ENCODE peak calls at places on chromosomes 4 and X, in six cellular contexts. J is astrocyte of the hippocampus; V is neural progenitor cell; L is posterior cingulate gyrus; U is activated CD8-positive, alpha-beta memory T cell treated with anti-CD3 and anti-CD28 coated beads for 48 hours; D is A172. H is an unnamed sample.

GRCh38 chr4:105191621-105192210 is 45.0 kb downstream of the TET2 start:
- DNase-seq in J (peak; percentile 48), V (no peak), L (no peak), U (no peak), D (no peak), H (no peak)

GRCh38 chrX:153689654-153690465 is 2.1 kb downstream of the SLC6A8 start:
- DNase-seq in J (peak; percentile 33), V (peak; percentile 34), L (peak; percentile 68), U (no peak), D (peak; percentile 46), H (no peak)

GRCh38 chr4:150673793-150674192 is 91.8 kb downstream of the MAB21L2 start:
- DNase-seq in J (no peak), V (no peak), L (no peak), U (no peak), D (no peak), H (no peak)

GRCh38 chr4:2537011-2537830 is 774 bp downstream of the FAM193A start:
- DNase-seq in J (peak; percentile 79), V (no peak), L (peak; percentile 90), U (peak; percentile 14), D (peak; percentile 25), H (no peak)

GRCh38 chr4:78653655-78654054 is 102.1 kb downstream of the ANXA3 start:
- DNase-seq in J (no peak), V (no peak), L (no peak), U (no peak), D (no peak), H (no peak)

GRCh38 chr4:169115897-169116254 is 105.8 kb upstream of the CBR4 start:
- DNase-seq in J (peak; percentile 87), V (no peak), L (no peak), U (no peak), D (peak; percentile 94), H (no peak)

GRCh38 chrX:153885968-153886903 is at the start of gene L1CAM:
- DNase-seq in J (peak; percentile 14), V (peak; percentile 64), L (no peak), U (no peak), D (no peak), H (no peak)

GRCh38 chr4:156085073-156085472 is 131.4 kb upstream of the CTSO start:
- DNase-seq in J (no peak), V (no peak), L (no peak), U (no peak), D (no peak), H (no peak)

GRCh38 chr4:8035371-8035780 is 95.7 kb upstream of the AFAP1 start:
- DNase-seq in J (peak; percentile 78), V (no peak), L (no peak), U (no peak), D (peak; percentile 87), H (no peak)

GRCh38 chr4:10741221-10741620 is 56.7 kb upstream of the CLNK start:
- DNase-seq in J (no peak), V (no peak), L (no peak), U (no peak), D (no peak), H (no peak)

GRCh38 chr4:22203436-22204011 is 255.0 kb upstream of the KCNIP4 start:
- DNase-seq in J (no peak), V (no peak), L (no peak), U (no peak), D (no peak), H (no peak)

GRCh38 chr4:101451086-101451485 is 103.8 kb upstream of the PPP3CA start:
- DNase-seq in J (no peak), V (no peak), L (no peak), U (no peak), D (peak; percentile 25), H (no peak)

GRCh38 chrX:49041683-49042529 is 1.3 kb downstream of the TFE3 start:
- DNase-seq in J (peak; percentile 45), V (no peak), L (peak; percentile 44), U (no peak), D (peak; percentile 74), H (no peak)

GRCh38 chrX:56588397-56589188 is 25.2 kb downstream of the UBQLN2 start:
- DNase-seq in J (no peak), V (no peak), L (no peak), U (no peak), D (no peak), H (no peak)

GRCh38 chr4:796206-796605 is 29.7 kb downstream of the CPLX1 start:
- DNase-seq in J (no peak), V (no peak), L (peak; percentile 55), U (no peak), D (no peak), H (no peak)

GRCh38 chr4:11623726-11624037 is 195.0 kb upstream of the HS3ST1 start:
- DNase-seq in J (peak; percentile 20), V (peak; percentile 54), L (no peak), U (no peak), D (no peak), H (no peak)

GRCh38 chrX:10617964-10618342 is 2.4 kb downstream of the MID1 start:
- DNase-seq in J (peak; percentile 49), V (no peak), L (no peak), U (no peak), D (peak; percentile 52), H (no peak)